ENCODE peak calls at places on chromosomes 4 and X, in five cellular contexts. One of them, this sample, is unnamed.

GRCh38 chr4:100517864-100518341 is at the start of gene EMCN:
- DNase-seq in choroid plexus epithelial cell: peak
- DNase-seq in ovary: no peak
- DNase-seq in left lung: no peak
- DNase-seq in fibroblast of mammary gland: peak
- DNase-seq in this sample: no peak

GRCh38 chrX:109710181-109710580 is 22.9 kb downstream of the ACSL4 start:
- DNase-seq in choroid plexus epithelial cell: no peak
- DNase-seq in ovary: no peak
- DNase-seq in left lung: no peak
- DNase-seq in fibroblast of mammary gland: peak
- DNase-seq in this sample: no peak

GRCh38 chr4:78426972-78427371 is 124.6 kb upstream of the ANXA3 start:
- DNase-seq in choroid plexus epithelial cell: no peak
- DNase-seq in ovary: no peak
- DNase-seq in left lung: no peak
- DNase-seq in fibroblast of mammary gland: no peak
- DNase-seq in this sample: no peak

GRCh38 chr4:15457401-15458201 is 12.1 kb upstream of the CC2D2A start:
- DNase-seq in choroid plexus epithelial cell: peak
- DNase-seq in ovary: no peak
- DNase-seq in left lung: no peak
- DNase-seq in fibroblast of mammary gland: peak
- DNase-seq in this sample: peak

GRCh38 chr4:169137555-169137920 is 127.5 kb upstream of the CBR4 start:
- DNase-seq in choroid plexus epithelial cell: no peak
- DNase-seq in ovary: no peak
- DNase-seq in left lung: no peak
- DNase-seq in fibroblast of mammary gland: no peak
- DNase-seq in this sample: no peak

GRCh38 chr4:53365486-53366300 is at the start of gene SCFD2:
- DNase-seq in choroid plexus epithelial cell: peak
- DNase-seq in ovary: peak
- DNase-seq in left lung: peak
- DNase-seq in fibroblast of mammary gland: peak
- DNase-seq in this sample: peak

GRCh38 chr4:183960912-183961569 is 55.9 kb downstream of the STOX2 start:
- DNase-seq in choroid plexus epithelial cell: no peak
- DNase-seq in ovary: no peak
- DNase-seq in left lung: no peak
- DNase-seq in fibroblast of mammary gland: no peak
- DNase-seq in this sample: no peak

GRCh38 chr4:8179771-8180170 is 19.3 kb upstream of the SH3TC1 start:
- DNase-seq in choroid plexus epithelial cell: no peak
- DNase-seq in ovary: no peak
- DNase-seq in left lung: peak
- DNase-seq in fibroblast of mammary gland: no peak
- DNase-seq in this sample: no peak

GRCh38 chrX:15843960-15844359 is 10.7 kb downstream of the AP1S2 start:
- DNase-seq in choroid plexus epithelial cell: no peak
- DNase-seq in ovary: no peak
- DNase-seq in left lung: no peak
- DNase-seq in fibroblast of mammary gland: no peak
- DNase-seq in this sample: no peak

GRCh38 chrX:8084023-8084422 is 87.0 kb downstream of the VCX2 start:
- DNase-seq in choroid plexus epithelial cell: peak
- DNase-seq in ovary: no peak
- DNase-seq in left lung: no peak
- DNase-seq in fibroblast of mammary gland: peak
- DNase-seq in this sample: no peak

GRCh38 chr4:104425003-104425402 is 69.7 kb downstream of the CXXC4 start:
- DNase-seq in choroid plexus epithelial cell: no peak
- DNase-seq in ovary: no peak
- DNase-seq in left lung: no peak
- DNase-seq in fibroblast of mammary gland: no peak
- DNase-seq in this sample: no peak

GRCh38 chr4:139958738-139959096 is 195.3 kb downstream of the MAML3 start:
- DNase-seq in choroid plexus epithelial cell: no peak
- DNase-seq in ovary: no peak
- DNase-seq in left lung: no peak
- DNase-seq in fibroblast of mammary gland: no peak
- DNase-seq in this sample: no peak

GRCh38 chrX:47366051-47366722 is 4.2 kb upstream of the ZNF157 start:
- DNase-seq in choroid plexus epithelial cell: peak
- DNase-seq in ovary: peak
- DNase-seq in left lung: peak
- DNase-seq in fibroblast of mammary gland: peak
- DNase-seq in this sample: peak

GRCh38 chr4:73729534-73730165 is 10.7 kb upstream of the CXCL8 start:
- DNase-seq in choroid plexus epithelial cell: peak
- DNase-seq in ovary: peak
- DNase-seq in left lung: no peak
- DNase-seq in fibroblast of mammary gland: peak
- DNase-seq in this sample: no peak